ENCODE peak calls at places on chromosome 1, in five cellular contexts. K is astrocyte of the cerebellum, D is brain microvascular endothelial cell, B is choroid plexus epithelial cell, X is GM06990. E is an unnamed sample.

GRCh38 chr1:165841582-165842362 is 14.4 kb downstream of the UCK2 start:
- DNase-seq in K (no peak), D (peak; percentile 49), B (peak; percentile 68), X (no peak), E (peak; percentile 68)

GRCh38 chr1:185512442-185512841 is 195.4 kb upstream of the IVNS1ABP start:
- DNase-seq in K (no peak), D (no peak), B (no peak), X (no peak), E (no peak)

GRCh38 chr1:160189649-160190625 is at the start of gene CASQ1:
- DNase-seq in K (no peak), D (no peak), B (no peak), X (no peak), E (no peak)

GRCh38 chr1:183598386-183598785 is 8.1 kb upstream of the NCF2 start:
- DNase-seq in K (no peak), D (no peak), B (no peak), X (no peak), E (peak; percentile 57)

GRCh38 chr1:217004776-217005436 is 281.7 kb upstream of the ESRRG start:
- DNase-seq in K (no peak), D (no peak), B (no peak), X (no peak), E (no peak)

GRCh38 chr1:243254233-243254926 is 701 bp downstream of the CEP170 start:
- DNase-seq in K (no peak), D (peak; percentile 53), B (peak; percentile 71), X (peak; percentile 76), E (peak; percentile 78)

GRCh38 chr1:173660306-173660705 is 9.3 kb downstream of the ANKRD45 start:
- DNase-seq in K (no peak), D (no peak), B (no peak), X (no peak), E (no peak)

GRCh38 chr1:94884101-94884875 is 42.6 kb downstream of the CNN3 start:
- DNase-seq in K (peak; percentile 53), D (peak; percentile 61), B (peak; percentile 73), X (no peak), E (no peak)

GRCh38 chr1:202348509-202349262 is at the start of gene PPP1R12B:
- DNase-seq in K (peak; percentile 99), D (peak; percentile 99), B (peak; percentile 100), X (peak; percentile 95), E (peak; percentile 99)

GRCh38 chr1:245195398-245195797 is 40.6 kb downstream of the KIF26B start:
- DNase-seq in K (no peak), D (no peak), B (no peak), X (no peak), E (no peak)

GRCh38 chr1:85240174-85240601 is 19.3 kb downstream of the C1orf52 start:
- DNase-seq in K (no peak), D (no peak), B (peak; percentile 55), X (peak; percentile 8), E (peak; percentile 41)

GRCh38 chr1:11341881-11342552 is 69.0 kb downstream of the UBIAD1 start:
- DNase-seq in K (no peak), D (no peak), B (no peak), X (no peak), E (no peak)

GRCh38 chr1:178310685-178311105 is 186.1 kb downstream of the CLEC20A start:
- DNase-seq in K (peak; percentile 44), D (peak; percentile 47), B (peak; percentile 83), X (no peak), E (peak; percentile 44)

GRCh38 chr1:24912359-24913273 is 17.5 kb downstream of the RUNX3 start:
- DNase-seq in K (no peak), D (no peak), B (no peak), X (no peak), E (no peak)

GRCh38 chr1:60848583-60849188 is 233.7 kb upstream of the NFIA start:
- DNase-seq in K (peak; percentile 34), D (peak; percentile 16), B (peak; percentile 75), X (no peak), E (peak; percentile 32)

GRCh38 chr1:7454052-7454815 is 316.9 kb upstream of the VAMP3 start:
- DNase-seq in K (no peak), D (no peak), B (peak; percentile 43), X (no peak), E (peak; percentile 28)

GRCh38 chr1:30740952-30741894 is 16.4 kb downstream of the LAPTM5 start:
- DNase-seq in K (no peak), D (no peak), B (no peak), X (no peak), E (no peak)

GRCh38 chr1:30535595-30536325 is 187.6 kb downstream of the MATN1 start:
- DNase-seq in K (no peak), D (no peak), B (no peak), X (no peak), E (no peak)

GRCh38 chr1:26959722-26960624 is at the start of gene KDF1:
- DNase-seq in K (no peak), D (no peak), B (no peak), X (peak; percentile 33), E (no peak)
- H3K4me3 ChIP-seq in K (peak within 1 kb of the TSS; percentile 23), D (peak within 1 kb of the TSS; percentile 34), B (peak within 1 kb of the TSS; percentile 54), X (peak within 1 kb of the TSS; percentile 41), E (peak within 1 kb of the TSS; percentile 11)

GRCh38 chr1:151833172-151833571 is 1.6 kb upstream of the RORC start:
- DNase-seq in K (no peak), D (no peak), B (no peak), X (no peak), E (no peak)

GRCh38 chr1:151832318-151832984 is 849 bp upstream of the RORC start:
- DNase-seq in K (no peak), D (no peak), B (peak; percentile 47), X (no peak), E (no peak)

GRCh38 chr1:151831256-151831591 is 378 bp downstream of the RORC start:
- DNase-seq in K (no peak), D (no peak), B (no peak), X (no peak), E (no peak)

GRCh38 chr1:151830055-151830454 is 1.5 kb downstream of the RORC start:
- DNase-seq in K (no peak), D (no peak), B (no peak), X (no peak), E (no peak)

DNA sequence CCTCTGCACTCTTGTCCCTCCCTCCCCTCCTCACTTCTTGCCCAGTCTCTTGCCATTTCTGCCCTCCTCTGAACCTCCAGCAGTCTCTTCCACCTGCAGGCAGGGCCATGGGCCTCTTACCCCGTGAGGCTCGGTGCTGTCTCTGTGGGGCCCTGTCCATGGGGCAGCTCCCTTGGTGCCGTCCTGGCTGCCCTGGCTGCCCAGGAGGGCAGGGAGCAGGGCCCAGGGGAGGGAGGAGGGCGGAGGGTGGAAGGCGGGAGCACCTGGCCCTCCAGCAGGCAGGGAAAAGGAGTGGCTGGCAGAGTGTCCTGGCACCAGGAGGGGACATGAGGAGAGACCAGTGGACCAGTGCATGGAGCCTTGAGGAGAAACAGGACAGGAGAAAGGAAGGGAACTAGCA is at the start of gene RORC:
- DNase-seq in K (no peak), D (no peak), B (no peak), X (no peak), E (no peak)
- H3K4me3 ChIP-seq in K (no peak within 1 kb of the TSS), D (no peak within 1 kb of the TSS), B (no peak within 1 kb of the TSS), X (no peak within 1 kb of the TSS), E (no peak within 1 kb of the TSS)

GRCh38 chr1:28642056-28642846 is 616 bp downstream of the TAF12 start:
- DNase-seq in K (no peak), D (no peak), B (peak; percentile 43), X (no peak), E (no peak)

GRCh38 chr1:28642847-28643635 is at the start of gene TAF12:
- DNase-seq in K (peak; percentile 83), D (peak; percentile 91), B (peak; percentile 97), X (peak; percentile 100), E (peak; percentile 98)

GRCh38 chr1:28646040-28646439 is 2.4 kb upstream of the RNU11 start:
- DNase-seq in K (no peak), D (peak; percentile 14), B (peak; percentile 54), X (no peak), E (no peak)

DNA sequence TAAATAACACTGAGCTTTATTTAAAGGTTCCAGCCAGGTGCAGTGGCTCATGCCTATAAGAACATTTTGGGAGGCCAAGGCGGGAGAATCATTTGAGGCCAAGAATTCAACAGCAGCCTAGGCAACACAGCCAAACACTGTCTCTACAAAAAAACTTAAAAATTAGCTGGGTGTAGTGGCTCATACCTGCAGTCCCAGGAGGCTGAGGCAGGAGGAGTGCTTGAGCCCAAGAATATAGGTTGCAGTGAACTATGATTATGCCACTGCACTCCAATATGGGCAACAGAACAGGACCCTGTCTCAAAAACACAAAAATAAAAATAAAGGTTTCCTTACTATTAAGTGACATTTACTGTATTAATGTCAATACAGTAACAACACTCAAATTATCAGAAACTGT is 2.1 kb downstream of the TAF12 start:
- DNase-seq in K (no peak), D (peak; percentile 22), B (peak; percentile 52), X (no peak), E (peak; percentile 62)
- H3K4me3 ChIP-seq in K (no peak overlapping the region), D (no peak overlapping the region), B (no peak overlapping the region), X (no peak overlapping the region), E (no peak overlapping the region)

GRCh38 chr1:14733053-14733778 is 134.7 kb downstream of the KAZN start:
- DNase-seq in K (peak; percentile 45), D (no peak), B (peak; percentile 40), X (no peak), E (peak; percentile 84)

GRCh38 chr1:14735861-14736260 is 137.4 kb downstream of the KAZN start:
- DNase-seq in K (no peak), D (no peak), B (no peak), X (no peak), E (no peak)

GRCh38 chr1:14737561-14738094 is 139.1 kb downstream of the KAZN start:
- DNase-seq in K (no peak), D (no peak), B (no peak), X (no peak), E (peak; percentile 33)

GRCh38 chr1:14733779-14734140 is 135.3 kb downstream of the KAZN start:
- DNase-seq in K (no peak), D (no peak), B (no peak), X (no peak), E (no peak)

DNA sequence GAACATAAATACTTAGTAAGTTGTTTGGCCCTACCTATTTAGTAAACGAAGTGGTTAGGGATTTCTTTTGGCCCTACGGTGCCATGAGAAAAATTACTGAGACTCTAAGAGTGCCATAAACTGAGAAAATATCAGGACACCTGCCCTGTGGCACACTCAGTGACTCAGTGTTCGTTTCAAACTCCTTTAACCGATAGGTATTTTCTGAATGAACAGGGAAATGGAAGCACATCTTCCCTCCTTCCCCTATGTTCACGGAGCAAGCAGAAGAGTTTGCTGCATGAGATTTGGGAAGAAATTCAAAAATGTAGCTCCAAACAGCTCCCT is 134.2 kb downstream of the KAZN start:
- DNase-seq in K (no peak), D (no peak), B (no peak), X (no peak), E (no peak)
- H3K4me3 ChIP-seq in K (no peak overlapping the region), D (no peak overlapping the region), B (no peak overlapping the region), X (peak overlapping the region; percentile 24), E (peak overlapping the region; percentile 14)

E was measured in GM12865.